ENCODE peak calls at places on chromosome 14, in seven cellular contexts. Q is fibroblast of mammary gland; S is left kidney; D is activated CD4-positive, alpha-beta T cell treated with anti-CD3 and anti-CD28 coated beads, Interleukin-2, amount 10 ng/mL, durations not matched to agents 7 days and 5 days; C is NCI-H510A; G is omental fat pad; K is NCI-H1417. T is an unnamed sample.

GRCh38 chr14:68655021-68655811 is 137.7 kb downstream of the ZFP36L1 start:
- DNase-seq in Q (no peak), S (peak; percentile 90), D (no peak), C (no peak), G (no peak), K (no peak), T (no peak)

GRCh38 chr14:95299271-95299670 is 20.4 kb downstream of the CLMN start:
- DNase-seq in Q (no peak), S (no peak), D (no peak), C (no peak), G (no peak), K (no peak), T (no peak)

GRCh38 chr14:35362911-35363374 is 41.6 kb downstream of the NFKBIA start:
- DNase-seq in Q (peak; percentile 66), S (no peak), D (no peak), C (no peak), G (no peak), K (no peak), T (no peak)

GRCh38 chr14:58749066-58749669 is 111.4 kb downstream of the DACT1 start:
- DNase-seq in Q (peak; percentile 95), S (peak; percentile 56), D (peak; percentile 24), C (peak; percentile 69), G (no peak), K (no peak), T (no peak)

GRCh38 chr14:24816011-24816928 is 182.3 kb upstream of the GZMB start:
- DNase-seq in Q (peak; percentile 34), S (peak; percentile 95), D (no peak), C (no peak), G (no peak), K (no peak), T (no peak)

GRCh38 chr14:23119362-23120327 is 590 bp upstream of the CEBPE start:
- DNase-seq in Q (no peak), S (no peak), D (peak; percentile 65), C (no peak), G (no peak), K (no peak), T (no peak)

GRCh38 chr14:68513137-68513536 is 279.7 kb downstream of the ZFP36L1 start:
- DNase-seq in Q (no peak), S (no peak), D (no peak), C (no peak), G (no peak), K (no peak), T (no peak)

GRCh38 chr14:100371773-100372172 is 48.6 kb downstream of the SLC25A47 start:
- DNase-seq in Q (no peak), S (no peak), D (no peak), C (no peak), G (no peak), K (no peak), T (peak; percentile 55)

GRCh38 chr14:29235991-29236390 is 469.4 kb downstream of the FOXG1 start:
- DNase-seq in Q (peak; percentile 41), S (no peak), D (no peak), C (no peak), G (no peak), K (no peak), T (no peak)

GRCh38 chr14:106228541-106229158 is 702.3 kb downstream of the TMEM121 start:
- DNase-seq in Q (no peak), S (no peak), D (peak; percentile 68), C (no peak), G (no peak), K (no peak), T (no peak)

GRCh38 chr14:75861161-75861621 is 120.6 kb downstream of the TGFB3 start:
- DNase-seq in Q (peak; percentile 96), S (no peak), D (no peak), C (no peak), G (no peak), K (no peak), T (peak; percentile 77)

GRCh38 chr14:74216671-74217070 is 22.6 kb upstream of the VSX2 start:
- DNase-seq in Q (no peak), S (no peak), D (no peak), C (no peak), G (no peak), K (no peak), T (no peak)

GRCh38 chr14:91154851-91155625 is 41.2 kb downstream of the DGLUCY start:
- DNase-seq in Q (peak; percentile 72), S (peak; percentile 73), D (no peak), C (peak; percentile 76), G (peak; percentile 54), K (peak; percentile 88), T (no peak)

GRCh38 chr14:98704441-98704840 is 567.6 kb downstream of the BCL11B start:
- DNase-seq in Q (no peak), S (no peak), D (peak; percentile 46), C (no peak), G (no peak), K (peak; percentile 21), T (no peak)

GRCh38 chr14:58196198-58196597 is 3.8 kb upstream of the ACTR10 start:
- DNase-seq in Q (no peak), S (no peak), D (no peak), C (no peak), G (no peak), K (no peak), T (no peak)

GRCh38 chr14:104557086-104557485 is 22.5 kb upstream of the C14orf180 start:
- DNase-seq in Q (no peak), S (no peak), D (no peak), C (no peak), G (no peak), K (no peak), T (no peak)

GRCh38 chr14:39704581-39704980 is 272.3 kb upstream of the FBXO33 start:
- DNase-seq in Q (no peak), S (no peak), D (no peak), C (no peak), G (no peak), K (no peak), T (no peak)

GRCh38 chr14:60163741-60164140 is 1.5 kb downstream of the DHRS7 start:
- DNase-seq in Q (no peak), S (no peak), D (no peak), C (no peak), G (no peak), K (no peak), T (peak; percentile 36)

GRCh38 chr14:56855891-56856461 is 45.7 kb upstream of the OTX2 start:
- DNase-seq in Q (no peak), S (peak; percentile 64), D (no peak), C (peak; percentile 52), G (no peak), K (peak; percentile 81), T (peak; percentile 91)

GRCh38 chr14:49250109-49250508 is 336.1 kb downstream of the RPS29 start:
- DNase-seq in Q (peak; percentile 81), S (no peak), D (no peak), C (no peak), G (no peak), K (no peak), T (no peak)

GRCh38 chr14:60353410-60353809 is 104.4 kb downstream of the PPM1A start:
- DNase-seq in Q (no peak), S (no peak), D (no peak), C (no peak), G (no peak), K (no peak), T (no peak)

GRCh38 chr14:31881531-31882310 is 195.4 kb upstream of the ARHGAP5 start:
- DNase-seq in Q (peak; percentile 62), S (no peak), D (no peak), C (no peak), G (no peak), K (no peak), T (no peak)

GRCh38 chr14:78921856-78922255 is 751.7 kb downstream of the NRXN3 start:
- DNase-seq in Q (peak; percentile 48), S (peak; percentile 63), D (no peak), C (no peak), G (no peak), K (no peak), T (no peak)

GRCh38 chr14:92922883-92923743 is at the start of gene CHGA:
- DNase-seq in Q (peak; percentile 29), S (peak; percentile 93), D (peak; percentile 64), C (peak; percentile 70), G (no peak), K (peak; percentile 87), T (peak; percentile 89)

GRCh38 chr14:100708349-100709217 is 18.1 kb upstream of the DLK1 start:
- DNase-seq in Q (peak; percentile 41), S (peak; percentile 75), D (no peak), C (peak; percentile 85), G (no peak), K (peak; percentile 13), T (peak; percentile 92)

GRCh38 chr14:102320033-102320660 is 601 bp downstream of the ZNF839 start:
- DNase-seq in Q (peak; percentile 58), S (peak; percentile 72), D (peak; percentile 38), C (no peak), G (no peak), K (no peak), T (peak; percentile 65)

GRCh38 chr14:103143535-103143934 is 20.3 kb downstream of the TNFAIP2 start:
- DNase-seq in Q (peak; percentile 78), S (no peak), D (no peak), C (no peak), G (no peak), K (no peak), T (no peak)

GRCh38 chr14:78519863-78520262 is 349.7 kb downstream of the NRXN3 start:
- DNase-seq in Q (peak; percentile 31), S (peak; percentile 84), D (peak; percentile 49), C (no peak), G (no peak), K (no peak), T (peak; percentile 73)

GRCh38 chr14:50600849-50601248 is 40.9 kb downstream of the ATL1 start:
- DNase-seq in Q (peak; percentile 43), S (peak; percentile 49), D (no peak), C (peak; percentile 20), G (no peak), K (no peak), T (peak; percentile 52)

GRCh38 chr14:104985675-104986486 is at the start of gene CLBA1:
- DNase-seq in Q (peak; percentile 81), S (peak; percentile 97), D (peak; percentile 89), C (peak; percentile 87), G (no peak), K (peak; percentile 92), T (peak; percentile 90)

GRCh38 chr14:92408186-92408585 is 85.2 kb downstream of the SLC24A4 start:
- DNase-seq in Q (peak; percentile 71), S (no peak), D (no peak), C (no peak), G (no peak), K (peak; percentile 78), T (no peak)

GRCh38 chr14:100587763-100588411 is 670 bp upstream of the BEGAIN start:
- DNase-seq in Q (peak; percentile 53), S (no peak), D (no peak), C (no peak), G (no peak), K (no peak), T (no peak)

GRCh38 chr14:103209054-103209453 is 85.8 kb downstream of the TNFAIP2 start:
- DNase-seq in Q (no peak), S (no peak), D (no peak), C (no peak), G (no peak), K (no peak), T (no peak)

T was measured in GM23338.